ENCODE peak calls at places on chromosomes 5 and 9, in four cellular contexts. One of them, this sample, is unnamed.

GRCh38 chr5:73655521-73656160 is 29.6 kb downstream of the ARHGEF28 start:
- DNase-seq in amygdala: no peak
- DNase-seq in stimulated activated CD8-positive, alpha-beta memory T cell treated with anti-CD3 and anti-CD28 coated beads, Interleukin-15, amount 100 ng/mL, for 1 hour: no peak
- DNase-seq in NCI-H1105: no peak
- DNase-seq in this sample: no peak

GRCh38 chr5:176731506-176732192 is 78.7 kb upstream of the UNC5A start:
- DNase-seq in amygdala: no peak
- DNase-seq in stimulated activated CD8-positive, alpha-beta memory T cell treated with anti-CD3 and anti-CD28 coated beads, Interleukin-15, amount 100 ng/mL, for 1 hour: no peak
- DNase-seq in NCI-H1105: no peak
- DNase-seq in this sample: no peak

GRCh38 chr9:88746744-88747398 is 211.9 kb downstream of the NXNL2 start:
- DNase-seq in amygdala: no peak
- DNase-seq in stimulated activated CD8-positive, alpha-beta memory T cell treated with anti-CD3 and anti-CD28 coated beads, Interleukin-15, amount 100 ng/mL, for 1 hour: no peak
- DNase-seq in NCI-H1105: no peak
- DNase-seq in this sample: no peak

GRCh38 chr5:172106511-172107356 is 81.3 kb downstream of the STK10 start:
- DNase-seq in amygdala: peak; percentile 62
- DNase-seq in stimulated activated CD8-positive, alpha-beta memory T cell treated with anti-CD3 and anti-CD28 coated beads, Interleukin-15, amount 100 ng/mL, for 1 hour: peak; percentile 63
- DNase-seq in NCI-H1105: peak; percentile 29
- DNase-seq in this sample: peak; percentile 14

GRCh38 chr5:112253478-112254250 is 165.4 kb downstream of the EPB41L4A start:
- DNase-seq in amygdala: no peak
- DNase-seq in stimulated activated CD8-positive, alpha-beta memory T cell treated with anti-CD3 and anti-CD28 coated beads, Interleukin-15, amount 100 ng/mL, for 1 hour: no peak
- DNase-seq in NCI-H1105: no peak
- DNase-seq in this sample: no peak

GRCh38 chr9:76374702-76375543 is 19.3 kb downstream of the RFK start:
- DNase-seq in amygdala: no peak
- DNase-seq in stimulated activated CD8-positive, alpha-beta memory T cell treated with anti-CD3 and anti-CD28 coated beads, Interleukin-15, amount 100 ng/mL, for 1 hour: no peak
- DNase-seq in NCI-H1105: no peak
- DNase-seq in this sample: no peak

GRCh38 chr9:105148328-105149006 is 96.0 kb upstream of the SLC44A1 start:
- DNase-seq in amygdala: no peak
- DNase-seq in stimulated activated CD8-positive, alpha-beta memory T cell treated with anti-CD3 and anti-CD28 coated beads, Interleukin-15, amount 100 ng/mL, for 1 hour: no peak
- DNase-seq in NCI-H1105: no peak
- DNase-seq in this sample: no peak

GRCh38 chr5:135086326-135086725 is 52.3 kb upstream of the PITX1 start:
- DNase-seq in amygdala: no peak
- DNase-seq in stimulated activated CD8-positive, alpha-beta memory T cell treated with anti-CD3 and anti-CD28 coated beads, Interleukin-15, amount 100 ng/mL, for 1 hour: no peak
- DNase-seq in NCI-H1105: no peak
- DNase-seq in this sample: no peak

GRCh38 chr9:93204470-93205043 is 20.6 kb downstream of the WNK2 start:
- DNase-seq in amygdala: no peak
- DNase-seq in stimulated activated CD8-positive, alpha-beta memory T cell treated with anti-CD3 and anti-CD28 coated beads, Interleukin-15, amount 100 ng/mL, for 1 hour: no peak
- DNase-seq in NCI-H1105: no peak
- DNase-seq in this sample: no peak

GRCh38 chr5:99320461-99320860 is 391.7 kb upstream of the CHD1 start:
- DNase-seq in amygdala: no peak
- DNase-seq in stimulated activated CD8-positive, alpha-beta memory T cell treated with anti-CD3 and anti-CD28 coated beads, Interleukin-15, amount 100 ng/mL, for 1 hour: no peak
- DNase-seq in NCI-H1105: no peak
- DNase-seq in this sample: no peak

GRCh38 chr9:110427497-110428104 is 89.9 kb upstream of the TXNDC8 start:
- DNase-seq in amygdala: peak; percentile 5
- DNase-seq in stimulated activated CD8-positive, alpha-beta memory T cell treated with anti-CD3 and anti-CD28 coated beads, Interleukin-15, amount 100 ng/mL, for 1 hour: no peak
- DNase-seq in NCI-H1105: peak; percentile 25
- DNase-seq in this sample: no peak

GRCh38 chr5:96431376-96432244 is 1.4 kb downstream of the PCSK1 start:
- DNase-seq in amygdala: no peak
- DNase-seq in stimulated activated CD8-positive, alpha-beta memory T cell treated with anti-CD3 and anti-CD28 coated beads, Interleukin-15, amount 100 ng/mL, for 1 hour: no peak
- DNase-seq in NCI-H1105: peak; percentile 61
- DNase-seq in this sample: no peak

GRCh38 chr9:131773911-131774379 is 34.1 kb upstream of the RAPGEF1 start:
- DNase-seq in amygdala: peak; percentile 1
- DNase-seq in stimulated activated CD8-positive, alpha-beta memory T cell treated with anti-CD3 and anti-CD28 coated beads, Interleukin-15, amount 100 ng/mL, for 1 hour: no peak
- DNase-seq in NCI-H1105: no peak
- DNase-seq in this sample: peak; percentile 4

GRCh38 chr5:141641634-141642278 is 5.0 kb downstream of the RELL2 start:
- DNase-seq in amygdala: no peak
- DNase-seq in stimulated activated CD8-positive, alpha-beta memory T cell treated with anti-CD3 and anti-CD28 coated beads, Interleukin-15, amount 100 ng/mL, for 1 hour: no peak
- DNase-seq in NCI-H1105: no peak
- DNase-seq in this sample: peak; percentile 8

GRCh38 chr5:176847155-176847554 is 36.8 kb downstream of the UNC5A start:
- DNase-seq in amygdala: no peak
- DNase-seq in stimulated activated CD8-positive, alpha-beta memory T cell treated with anti-CD3 and anti-CD28 coated beads, Interleukin-15, amount 100 ng/mL, for 1 hour: no peak
- DNase-seq in NCI-H1105: no peak
- DNase-seq in this sample: no peak

GRCh38 chr9:5773324-5773999 is 59.5 kb downstream of the ERMP1 start:
- DNase-seq in amygdala: no peak
- DNase-seq in stimulated activated CD8-positive, alpha-beta memory T cell treated with anti-CD3 and anti-CD28 coated beads, Interleukin-15, amount 100 ng/mL, for 1 hour: no peak
- DNase-seq in NCI-H1105: no peak
- DNase-seq in this sample: no peak

GRCh38 chr5:110086658-110087388 is 397.1 kb downstream of the MAN2A1 start:
- DNase-seq in amygdala: peak; percentile 7
- DNase-seq in stimulated activated CD8-positive, alpha-beta memory T cell treated with anti-CD3 and anti-CD28 coated beads, Interleukin-15, amount 100 ng/mL, for 1 hour: no peak
- DNase-seq in NCI-H1105: no peak
- DNase-seq in this sample: peak; percentile 47

GRCh38 chr5:139486201-139486600 is 3.6 kb upstream of the STING1 start:
- DNase-seq in amygdala: no peak
- DNase-seq in stimulated activated CD8-positive, alpha-beta memory T cell treated with anti-CD3 and anti-CD28 coated beads, Interleukin-15, amount 100 ng/mL, for 1 hour: no peak
- DNase-seq in NCI-H1105: no peak
- DNase-seq in this sample: no peak

GRCh38 chr9:137000177-137000930 is 4.0 kb upstream of the CLIC3 start:
- DNase-seq in amygdala: no peak
- DNase-seq in stimulated activated CD8-positive, alpha-beta memory T cell treated with anti-CD3 and anti-CD28 coated beads, Interleukin-15, amount 100 ng/mL, for 1 hour: no peak
- DNase-seq in NCI-H1105: no peak
- DNase-seq in this sample: no peak

GRCh38 chr5:113102121-113102531 is 125.5 kb downstream of the DCP2 start:
- DNase-seq in amygdala: no peak
- DNase-seq in stimulated activated CD8-positive, alpha-beta memory T cell treated with anti-CD3 and anti-CD28 coated beads, Interleukin-15, amount 100 ng/mL, for 1 hour: no peak
- DNase-seq in NCI-H1105: no peak
- DNase-seq in this sample: no peak

GRCh38 chr9:99105152-99106043 is 485 bp downstream of the TGFBR1 start:
- DNase-seq in amygdala: no peak
- DNase-seq in stimulated activated CD8-positive, alpha-beta memory T cell treated with anti-CD3 and anti-CD28 coated beads, Interleukin-15, amount 100 ng/mL, for 1 hour: no peak
- DNase-seq in NCI-H1105: no peak
- DNase-seq in this sample: peak; percentile 55

GRCh38 chr5:52657231-52657645 is 130.5 kb upstream of the ITGA1 start:
- DNase-seq in amygdala: no peak
- DNase-seq in stimulated activated CD8-positive, alpha-beta memory T cell treated with anti-CD3 and anti-CD28 coated beads, Interleukin-15, amount 100 ng/mL, for 1 hour: no peak
- DNase-seq in NCI-H1105: peak; percentile 60
- DNase-seq in this sample: no peak

GRCh38 chr9:92392690-92393089 is 11.7 kb downstream of the OGN start:
- DNase-seq in amygdala: no peak
- DNase-seq in stimulated activated CD8-positive, alpha-beta memory T cell treated with anti-CD3 and anti-CD28 coated beads, Interleukin-15, amount 100 ng/mL, for 1 hour: no peak
- DNase-seq in NCI-H1105: no peak
- DNase-seq in this sample: no peak

GRCh38 chr5:130706696-130707095 is 458.4 kb downstream of the HINT1 start:
- DNase-seq in amygdala: no peak
- DNase-seq in stimulated activated CD8-positive, alpha-beta memory T cell treated with anti-CD3 and anti-CD28 coated beads, Interleukin-15, amount 100 ng/mL, for 1 hour: no peak
- DNase-seq in NCI-H1105: no peak
- DNase-seq in this sample: no peak

GRCh38 chr5:170941788-170942187 is 80.0 kb downstream of the RANBP17 start:
- DNase-seq in amygdala: no peak
- DNase-seq in stimulated activated CD8-positive, alpha-beta memory T cell treated with anti-CD3 and anti-CD28 coated beads, Interleukin-15, amount 100 ng/mL, for 1 hour: no peak
- DNase-seq in NCI-H1105: peak; percentile 33
- DNase-seq in this sample: no peak

GRCh38 chr9:114674798-114675554 is 7.0 kb downstream of the TEX48 start:
- DNase-seq in amygdala: no peak
- DNase-seq in stimulated activated CD8-positive, alpha-beta memory T cell treated with anti-CD3 and anti-CD28 coated beads, Interleukin-15, amount 100 ng/mL, for 1 hour: no peak
- DNase-seq in NCI-H1105: no peak
- DNase-seq in this sample: no peak

GRCh38 chr9:129885670-129886106 is 50.4 kb downstream of the USP20 start:
- DNase-seq in amygdala: peak; percentile 81
- DNase-seq in stimulated activated CD8-positive, alpha-beta memory T cell treated with anti-CD3 and anti-CD28 coated beads, Interleukin-15, amount 100 ng/mL, for 1 hour: peak; percentile 84
- DNase-seq in NCI-H1105: no peak
- DNase-seq in this sample: peak; percentile 89

GRCh38 chr5:14269395-14269794 is 126.3 kb downstream of the TRIO start:
- DNase-seq in amygdala: no peak
- DNase-seq in stimulated activated CD8-positive, alpha-beta memory T cell treated with anti-CD3 and anti-CD28 coated beads, Interleukin-15, amount 100 ng/mL, for 1 hour: no peak
- DNase-seq in NCI-H1105: peak; percentile 26
- DNase-seq in this sample: no peak

GRCh38 chr5:90849939-90850338 is 291.3 kb downstream of the ADGRV1 start:
- DNase-seq in amygdala: no peak
- DNase-seq in stimulated activated CD8-positive, alpha-beta memory T cell treated with anti-CD3 and anti-CD28 coated beads, Interleukin-15, amount 100 ng/mL, for 1 hour: no peak
- DNase-seq in NCI-H1105: no peak
- DNase-seq in this sample: no peak

GRCh38 chr5:1540831-1541661 is 17.3 kb upstream of the LPCAT1 start:
- DNase-seq in amygdala: no peak
- DNase-seq in stimulated activated CD8-positive, alpha-beta memory T cell treated with anti-CD3 and anti-CD28 coated beads, Interleukin-15, amount 100 ng/mL, for 1 hour: no peak
- DNase-seq in NCI-H1105: no peak
- DNase-seq in this sample: no peak

GRCh38 chr5:95857185-95857945 is 34.8 kb upstream of the GLRX start:
- DNase-seq in amygdala: peak; percentile 23
- DNase-seq in stimulated activated CD8-positive, alpha-beta memory T cell treated with anti-CD3 and anti-CD28 coated beads, Interleukin-15, amount 100 ng/mL, for 1 hour: no peak
- DNase-seq in NCI-H1105: no peak
- DNase-seq in this sample: no peak

GRCh38 chr9:81595887-81596558 is 93.3 kb downstream of the TLE1 start:
- DNase-seq in amygdala: no peak
- DNase-seq in stimulated activated CD8-positive, alpha-beta memory T cell treated with anti-CD3 and anti-CD28 coated beads, Interleukin-15, amount 100 ng/mL, for 1 hour: no peak
- DNase-seq in NCI-H1105: no peak
- DNase-seq in this sample: no peak

GRCh38 chr5:56169281-56169680 is 63.8 kb downstream of the ANKRD55 start:
- DNase-seq in amygdala: no peak
- DNase-seq in stimulated activated CD8-positive, alpha-beta memory T cell treated with anti-CD3 and anti-CD28 coated beads, Interleukin-15, amount 100 ng/mL, for 1 hour: no peak
- DNase-seq in NCI-H1105: no peak
- DNase-seq in this sample: no peak

GRCh38 chr9:77848428-77848827 is 183.2 kb downstream of the GNAQ start:
- DNase-seq in amygdala: peak; percentile 47
- DNase-seq in stimulated activated CD8-positive, alpha-beta memory T cell treated with anti-CD3 and anti-CD28 coated beads, Interleukin-15, amount 100 ng/mL, for 1 hour: no peak
- DNase-seq in NCI-H1105: no peak
- DNase-seq in this sample: no peak

GRCh38 chr5:76408104-76408644 is 5.1 kb downstream of the IQGAP2 start:
- DNase-seq in amygdala: no peak
- DNase-seq in stimulated activated CD8-positive, alpha-beta memory T cell treated with anti-CD3 and anti-CD28 coated beads, Interleukin-15, amount 100 ng/mL, for 1 hour: no peak
- DNase-seq in NCI-H1105: no peak
- DNase-seq in this sample: no peak

GRCh38 chr5:1751864-1752822 is 47.5 kb downstream of the MRPL36 start:
- DNase-seq in amygdala: no peak
- DNase-seq in stimulated activated CD8-positive, alpha-beta memory T cell treated with anti-CD3 and anti-CD28 coated beads, Interleukin-15, amount 100 ng/mL, for 1 hour: no peak
- DNase-seq in NCI-H1105: no peak
- DNase-seq in this sample: no peak

GRCh38 chr9:131461166-131461565 is 41.6 kb upstream of the POMT1 start:
- DNase-seq in amygdala: no peak
- DNase-seq in stimulated activated CD8-positive, alpha-beta memory T cell treated with anti-CD3 and anti-CD28 coated beads, Interleukin-15, amount 100 ng/mL, for 1 hour: no peak
- DNase-seq in NCI-H1105: no peak
- DNase-seq in this sample: no peak

GRCh38 chr5:2164586-2164985 is 281.9 kb upstream of the IRX4 start:
- DNase-seq in amygdala: no peak
- DNase-seq in stimulated activated CD8-positive, alpha-beta memory T cell treated with anti-CD3 and anti-CD28 coated beads, Interleukin-15, amount 100 ng/mL, for 1 hour: no peak
- DNase-seq in NCI-H1105: no peak
- DNase-seq in this sample: no peak

GRCh38 chr9:136928591-136928990 is 15.9 kb downstream of the FBXW5 start:
- DNase-seq in amygdala: no peak
- DNase-seq in stimulated activated CD8-positive, alpha-beta memory T cell treated with anti-CD3 and anti-CD28 coated beads, Interleukin-15, amount 100 ng/mL, for 1 hour: no peak
- DNase-seq in NCI-H1105: no peak
- DNase-seq in this sample: no peak

This sample was measured in T1000.